ENCODE peak calls at places on chromosomes 3 and 15, in four cellular contexts. F is foreskin fibroblast, A is left lung, J is neural progenitor cell. M is an unnamed sample.

GRCh38 chr3:138307896-138308295 is 21.8 kb downstream of the NME9 start:
- DNase-seq in F (no peak), A (no peak), J (no peak), M (no peak)

GRCh38 chr15:99113547-99114271 is 8.8 kb downstream of the SYNM start:
- DNase-seq in F (no peak), A (no peak), J (no peak), M (no peak)

GRCh38 chr15:39530446-39531342 is 50.2 kb upstream of the THBS1 start:
- DNase-seq in F (peak; percentile 83), A (no peak), J (no peak), M (peak; percentile 61)

GRCh38 chr3:111481551-111481950 is 60.4 kb upstream of the CD96 start:
- DNase-seq in F (no peak), A (no peak), J (no peak), M (no peak)

GRCh38 chr15:58606577-58607080 is 142.9 kb downstream of the ADAM10 start:
- DNase-seq in F (no peak), A (no peak), J (no peak), M (no peak)

GRCh38 chr3:45509038-45509767 is 85.3 kb upstream of the LIMD1 start:
- DNase-seq in F (peak; percentile 96), A (no peak), J (no peak), M (peak; percentile 99)

GRCh38 chr3:13540332-13540995 is 8.5 kb upstream of the FBLN2 start:
- DNase-seq in F (no peak), A (no peak), J (no peak), M (peak; percentile 50)

GRCh38 chr3:177057768-177058167 is 139.5 kb downstream of the TBL1XR1 start:
- DNase-seq in F (no peak), A (no peak), J (no peak), M (no peak)

GRCh38 chr15:99427668-99428361 is 138.0 kb upstream of the MEF2A start:
- DNase-seq in F (no peak), A (peak; percentile 51), J (no peak), M (no peak)

GRCh38 chr3:111824351-111824750 is 34.7 kb upstream of the PHLDB2 start:
- DNase-seq in F (no peak), A (no peak), J (no peak), M (no peak)

GRCh38 chr15:96347181-96348111 is 16.9 kb downstream of the NR2F2 start:
- DNase-seq in F (no peak), A (no peak), J (peak; percentile 86), M (peak; percentile 84)

GRCh38 chr15:83380682-83381081 is 66.5 kb upstream of the SH3GL3 start:
- DNase-seq in F (peak; percentile 48), A (no peak), J (peak; percentile 44), M (peak; percentile 45)

GRCh38 chr3:37040231-37040630 is 46.9 kb downstream of the MLH1 start:
- DNase-seq in F (peak; percentile 61), A (no peak), J (no peak), M (peak; percentile 38)

GRCh38 chr3:2940062-2940461 is 170.1 kb downstream of the IL5RA start:
- DNase-seq in F (no peak), A (no peak), J (no peak), M (no peak)

GRCh38 chr3:195366200-195366910 is 76.5 kb downstream of the ACAP2 start:
- DNase-seq in F (peak; percentile 68), A (no peak), J (no peak), M (no peak)

GRCh38 chr15:101805605-101806345 is 2.5 kb downstream of the OR4F6 start:
- DNase-seq in F (no peak), A (no peak), J (no peak), M (no peak)

GRCh38 chr3:67605377-67605776 is 49.0 kb downstream of the SUCLG2 start:
- DNase-seq in F (peak; percentile 68), A (no peak), J (no peak), M (peak; percentile 87)

GRCh38 chr15:33730815-33731214 is 237.5 kb upstream of the CHRM5 start:
- DNase-seq in F (no peak), A (no peak), J (no peak), M (no peak)

GRCh38 chr3:16521580-16521941 is 8.1 kb upstream of the RFTN1 start:
- DNase-seq in F (peak; percentile 26), A (no peak), J (no peak), M (no peak)

GRCh38 chr3:58047806-58048205 is 39.6 kb downstream of the FLNB start:
- DNase-seq in F (peak; percentile 82), A (no peak), J (no peak), M (peak; percentile 94)

GRCh38 chr15:60602323-60602722 is 123.4 kb upstream of the ICE2 start:
- DNase-seq in F (no peak), A (no peak), J (no peak), M (no peak)

GRCh38 chr3:48503406-48504050 is 446 bp downstream of the SHISA5 start:
- DNase-seq in F (peak; percentile 75), A (peak; percentile 86), J (peak; percentile 61), M (peak; percentile 58)

GRCh38 chr3:127182848-127183714 is 9.8 kb upstream of the PRR23E start:
- DNase-seq in F (no peak), A (no peak), J (peak; percentile 39), M (no peak)

GRCh38 chr3:146163584-146163983 is 2.6 kb upstream of the PLOD2 start:
- DNase-seq in F (peak; percentile 94), A (no peak), J (no peak), M (peak; percentile 94)

GRCh38 chr15:85100186-85100937 is 118.7 kb downstream of the PDE8A start:
- DNase-seq in F (no peak), A (peak; percentile 83), J (no peak), M (peak; percentile 26)

GRCh38 chr3:185691622-185692021 is 105.5 kb downstream of the SENP2 start:
- DNase-seq in F (no peak), A (no peak), J (no peak), M (no peak)

GRCh38 chr3:73493543-73494314 is 131.0 kb downstream of the PDZRN3 start:
- DNase-seq in F (peak; percentile 79), A (no peak), J (no peak), M (peak; percentile 82)

GRCh38 chr15:35519536-35520149 is 26.3 kb downstream of the DPH6 start:
- DNase-seq in F (peak; percentile 74), A (no peak), J (peak; percentile 62), M (peak; percentile 78)

GRCh38 chr15:69881760-69882159 is 216.0 kb downstream of the TLE3 start:
- DNase-seq in F (no peak), A (no peak), J (no peak), M (no peak)

GRCh38 chr3:180619723-180620122 is 17.8 kb downstream of the TTC14 start:
- DNase-seq in F (no peak), A (no peak), J (no peak), M (peak; percentile 58)

GRCh38 chr3:19065027-19065426 is 83.3 kb upstream of the KCNH8 start:
- DNase-seq in F (no peak), A (no peak), J (peak; percentile 23), M (no peak)
- TF ChIP-seq CTCF in F (no peak), A (no peak), J (peak; percentile 73), M (no peak)

GRCh38 chr15:66936864-66937245 is 128.5 kb upstream of the SMAD3 start:
- DNase-seq in F (peak; percentile 37), A (no peak), J (no peak), M (no peak)

GRCh38 chr15:66935688-66936087 is 129.7 kb upstream of the SMAD3 start:
- DNase-seq in F (peak; percentile 15), A (no peak), J (no peak), M (no peak)

GRCh38 chr15:66937588-66937987 is 127.8 kb upstream of the SMAD3 start:
- DNase-seq in F (no peak), A (no peak), J (no peak), M (no peak)

GRCh38 chr15:66935121-66935520 is 130.3 kb upstream of the SMAD3 start:
- DNase-seq in F (peak; percentile 28), A (no peak), J (no peak), M (no peak)

GRCh38 chr15:66936115-66936863 is 129.1 kb upstream of the SMAD3 start:
- DNase-seq in F (peak; percentile 85), A (no peak), J (no peak), M (no peak)
- H3K4me3 ChIP-seq in F (peak overlapping the region; percentile 45), A (peak overlapping the region; percentile 21), J (no peak overlapping the region), M (peak overlapping the region; percentile 66)

DNA sequence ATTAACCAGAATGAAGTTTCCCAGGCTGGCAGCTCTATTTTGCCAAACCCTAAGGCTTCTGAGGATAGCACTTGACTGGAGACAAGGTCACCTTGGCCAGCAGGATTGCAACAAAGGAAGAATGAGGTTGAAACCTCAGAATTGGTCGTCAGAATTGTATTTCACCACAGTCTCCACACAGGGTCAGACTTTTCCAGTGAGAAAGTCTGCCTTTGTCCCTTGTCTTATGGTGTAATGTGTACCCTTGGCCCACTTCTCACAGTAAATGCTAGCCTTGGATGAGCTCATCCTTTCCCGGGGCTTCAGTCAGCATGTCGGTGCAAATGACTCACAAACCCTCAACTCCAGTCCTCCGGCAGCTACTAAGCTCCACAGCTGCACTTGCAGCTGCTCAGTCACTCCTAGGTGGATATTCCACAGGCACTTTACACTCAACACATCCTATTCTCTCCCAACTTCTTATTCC is 19.7 kb downstream of the SSR3 start:
- DNase-seq in F (peak; percentile 99), A (no peak), J (no peak), M (peak; percentile 100)
- TF ChIP-seq CTCF in F (no peak), A (no peak), J (no peak), M (peak; percentile 22)

GRCh38 chr15:31486906-31487695 is 160.5 kb downstream of the KLF13 start:
- DNase-seq in F (no peak), A (no peak), J (no peak), M (no peak)

GRCh38 chr15:31485431-31485830 is 158.8 kb downstream of the KLF13 start:
- DNase-seq in F (no peak), A (no peak), J (no peak), M (no peak)

GRCh38 chr15:31487811-31488436 is 161.3 kb downstream of the KLF13 start:
- DNase-seq in F (peak; percentile 80), A (no peak), J (no peak), M (peak; percentile 26)

GRCh38 chr15:31485911-31486461 is 159.4 kb downstream of the KLF13 start:
- DNase-seq in F (peak; percentile 66), A (no peak), J (no peak), M (no peak)

DNA sequence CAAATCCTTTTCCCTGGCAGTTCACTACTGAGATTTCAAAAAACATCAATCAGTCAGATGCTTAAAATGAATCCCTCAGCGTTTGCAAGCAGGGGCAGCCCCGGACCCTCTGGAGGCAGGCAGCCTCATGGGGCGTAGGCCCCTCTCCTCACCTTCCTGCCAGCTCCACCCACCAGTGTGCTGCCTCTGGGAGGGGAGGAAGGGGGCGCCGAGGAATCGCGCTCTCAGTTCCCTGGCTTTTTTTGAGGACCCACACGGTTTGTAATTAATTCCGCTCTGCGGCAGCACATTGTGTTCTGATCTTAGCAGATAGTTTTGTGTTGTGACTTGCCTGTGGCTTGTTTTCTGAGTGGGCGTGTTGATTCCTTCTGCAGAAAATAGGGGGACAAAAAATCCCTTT is 159.9 kb downstream of the KLF13 start:
- DNase-seq in F (no peak), A (no peak), J (peak; percentile 53), M (no peak)
- H3K4me3 ChIP-seq in F (no peak overlapping the region), A (no peak overlapping the region), J (no peak overlapping the region), M (no peak overlapping the region)

DNA sequence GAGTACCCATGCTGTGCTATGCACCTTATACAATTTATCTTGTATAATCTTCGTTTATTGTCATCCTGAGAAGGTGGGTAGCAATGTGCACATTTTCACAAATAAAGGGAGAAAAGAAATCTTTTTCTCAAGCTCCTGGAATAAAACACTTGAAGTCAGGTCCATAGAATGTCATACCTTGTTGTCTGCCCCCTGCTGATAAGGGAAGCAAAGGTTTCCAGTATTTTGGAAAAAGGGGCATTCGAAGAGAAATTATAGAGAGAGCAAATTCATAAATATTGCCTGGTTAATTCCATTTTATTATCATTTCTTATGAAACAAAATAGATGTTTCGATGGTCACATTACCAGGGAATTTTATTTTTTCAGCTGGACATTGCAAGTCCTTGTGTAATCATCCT is 277.8 kb downstream of the RAP2B start:
- DNase-seq in F (peak; percentile 2), A (no peak), J (no peak), M (no peak)
- TF ChIP-seq CTCF in F (peak; percentile 25), A (no peak), J (no peak), M (no peak)

M was measured in choroid plexus epithelial cell.